ENCODE peak calls at places on chromosomes 2 and 18, in six cellular contexts. V is HepG2, K is H1, X is K562, B is GM12891, O is GM12878. C is an unnamed sample.

GRCh38 chr18:55420665-55420964 is 167.4 kb downstream of the TCF4 start:
- DNase-seq in X (no peak), V (no peak), B (no peak), K (no peak), O (no peak), C (no peak)

GRCh38 chr2:176284451-176285049 is 15.3 kb downstream of the MTX2 start:
- DNase-seq in V (no peak), K (no peak), B (no peak), X (no peak), O (no peak), C (no peak)

GRCh38 chr2:18435425-18436037 is 124.9 kb downstream of the RDH14 start:
- DNase-seq in V (peak), O (no peak), X (peak), K (peak), B (peak), C (no peak)

GRCh38 chr2:109171444-109172334 is 42.7 kb downstream of the SH3RF3 start:
- DNase-seq in V (no peak), K (no peak), B (no peak), O (no peak), X (no peak), C (no peak)

GRCh38 chr2:168687314-168687713 is 115.1 kb upstream of the NOSTRIN start:
- DNase-seq in O (no peak), B (no peak), V (no peak), K (no peak), X (no peak), C (no peak)

GRCh38 chr18:50695431-50696176 is 124.2 kb downstream of the MRO start:
- DNase-seq in X (no peak), B (no peak), V (no peak), K (no peak), O (no peak), C (no peak)

GRCh38 chr2:64857581-64858471 is 131.4 kb upstream of the SLC1A4 start:
- DNase-seq in X (no peak), K (no peak), B (no peak), O (no peak), V (no peak), C (no peak)

GRCh38 chr2:152221870-152222269 is 46.3 kb upstream of the STAM2 start:
- DNase-seq in O (no peak), V (no peak), X (no peak), B (no peak), K (no peak), C (no peak)

GRCh38 chr2:120612471-120612870 is 123.2 kb upstream of the GLI2 start:
- DNase-seq in X (no peak), V (no peak), O (no peak), B (no peak), K (no peak), C (no peak)

GRCh38 chr2:239498981-239499633 is 98.3 kb upstream of the HDAC4 start:
- DNase-seq in V (no peak), X (no peak), O (no peak), B (no peak), K (no peak), C (no peak)

GRCh38 chr2:119228136-119228535 is 4.5 kb downstream of the STEAP3 start:
- DNase-seq in O (no peak), K (no peak), B (no peak), X (no peak), V (no peak), C (no peak)

GRCh38 chr2:128271186-128271890 is 47.3 kb downstream of the HS6ST1 start:
- DNase-seq in K (no peak), B (no peak), X (no peak), O (no peak), V (no peak), C (no peak)

GRCh38 chr18:12827588-12827987 is 56.4 kb downstream of the PTPN2 start:
- DNase-seq in K (no peak), V (no peak), O (no peak), B (no peak), X (no peak), C (no peak)

GRCh38 chr18:5276947-5277346 is 18.6 kb downstream of the ZBTB14 start:
- DNase-seq in B (no peak), O (no peak), K (no peak), V (no peak), X (no peak), C (no peak)

GRCh38 chr2:24832991-24833671 is 39.9 kb downstream of the CENPO start:
- DNase-seq in V (no peak), X (no peak), O (no peak), K (no peak), B (no peak), C (no peak)

GRCh38 chr18:4455113-4455811 is at the start of gene DLGAP1:
- DNase-seq in X (no peak), K (no peak), B (no peak), O (no peak), V (peak), C (no peak)

GRCh38 chr2:238254095-238254494 is 14.3 kb upstream of the HES6 start:
- DNase-seq in V (no peak), O (no peak), B (no peak), K (no peak), X (no peak), C (no peak)

GRCh38 chr18:4450065-4450676 is 4.9 kb downstream of the DLGAP1 start:
- DNase-seq in X (no peak), B (no peak), V (no peak), K (no peak), O (no peak), C (no peak)

GRCh38 chr2:174012347-174013309 is 47.5 kb upstream of the SP3 start:
- DNase-seq in B (peak), X (peak), K (peak), O (no peak), V (no peak), C (peak)

GRCh38 chr2:110903548-110903947 is 171.2 kb downstream of the ACOXL start:
- DNase-seq in V (no peak), K (no peak), B (no peak), X (no peak), O (no peak), C (no peak)

GRCh38 chr18:4004176-4004829 is 450.8 kb downstream of the DLGAP1 start:
- DNase-seq in O (no peak), B (no peak), V (no peak), K (no peak), X (no peak), C (no peak)

GRCh38 chr2:11722249-11723060 is 24.0 kb upstream of the LPIN1 start:
- DNase-seq in K (no peak), X (no peak), B (no peak), O (no peak), V (no peak), C (no peak)

GRCh38 chr2:107635883-107636282 is 190.8 kb upstream of the RGPD4 start:
- DNase-seq in O (no peak), X (no peak), V (no peak), K (no peak), B (no peak), C (no peak)

GRCh38 chr2:237752761-237753165 is 45.8 kb upstream of the RBM44 start:
- DNase-seq in K (no peak), B (peak), V (no peak), O (peak), X (no peak), C (peak)

GRCh38 chr2:176650101-176650500 is 380.9 kb downstream of the MTX2 start:
- DNase-seq in V (no peak), X (no peak), K (no peak), B (no peak), O (no peak), C (no peak)

GRCh38 chr18:55228707-55229106 is 269.4 kb upstream of the CCDC68 start:
- DNase-seq in O (no peak), V (no peak), X (no peak), K (no peak), B (no peak), C (no peak)

GRCh38 chr2:11708106-11708505 is 38.1 kb upstream of the NTSR2 start:
- DNase-seq in O (no peak), X (no peak), V (no peak), B (no peak), K (no peak), C (no peak)

DNA sequence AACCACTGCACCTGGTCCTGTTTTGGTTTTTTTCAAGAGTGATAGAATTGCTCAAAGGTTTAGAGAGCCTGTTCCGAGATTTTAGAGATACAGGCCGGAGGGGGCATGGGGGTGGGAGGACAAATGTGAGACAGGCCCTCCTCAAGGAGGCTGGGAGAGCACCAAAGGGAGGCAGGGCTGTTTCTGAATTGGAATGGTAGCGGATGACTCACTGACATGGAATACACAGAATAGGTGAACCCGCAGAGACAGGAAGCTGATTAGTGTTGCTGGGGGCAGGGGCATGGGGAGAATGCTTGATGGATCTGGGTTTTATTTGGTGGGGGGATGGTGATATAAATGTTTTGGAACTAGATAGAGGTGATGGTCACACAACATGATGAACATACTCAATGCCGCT is 111.0 kb upstream of the MGAT5 start:
- DNase-seq in K (no peak), V (no peak), B (no peak), O (no peak), X (no peak), C (no peak)
- TF ChIP-seq TAF1 in K (no peak), V (no peak), B (no peak), O (no peak), X (no peak), C (no peak)

GRCh38 chr2:36553690-36554089 is 44.3 kb downstream of the FEZ2 start:
- DNase-seq in K (no peak), X (no peak), B (no peak), O (no peak), V (no peak), C (no peak)
- TF ChIP-seq POLR2A in K (no peak), X (no peak), B (no peak), O (no peak), V (no peak), C (no peak)

DNA sequence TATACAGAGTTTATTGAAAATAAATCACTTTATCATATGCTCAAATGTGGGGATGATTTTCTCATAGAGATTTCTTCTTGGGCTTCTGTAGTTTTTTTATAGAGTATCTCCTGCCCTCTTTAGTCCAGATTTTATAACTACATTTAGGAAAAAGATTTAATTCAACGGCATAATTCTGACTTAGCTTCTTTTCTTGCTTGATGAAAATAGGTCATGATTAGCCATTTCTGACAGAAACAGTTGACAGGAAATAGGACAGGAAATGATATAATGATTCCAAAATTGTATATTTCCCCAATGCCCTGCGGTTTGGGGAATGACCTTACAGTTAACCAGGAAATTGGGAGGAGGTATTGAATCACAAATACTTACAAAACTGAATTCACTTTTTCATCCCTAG is 1531.9 kb upstream of the ACVR2A start:
- DNase-seq in V (no peak), B (no peak), K (no peak), X (no peak), O (no peak), C (no peak)
- TF ChIP-seq TAF1 in V (no peak), B (no peak), K (no peak), X (no peak), O (no peak), C (no peak)

DNA sequence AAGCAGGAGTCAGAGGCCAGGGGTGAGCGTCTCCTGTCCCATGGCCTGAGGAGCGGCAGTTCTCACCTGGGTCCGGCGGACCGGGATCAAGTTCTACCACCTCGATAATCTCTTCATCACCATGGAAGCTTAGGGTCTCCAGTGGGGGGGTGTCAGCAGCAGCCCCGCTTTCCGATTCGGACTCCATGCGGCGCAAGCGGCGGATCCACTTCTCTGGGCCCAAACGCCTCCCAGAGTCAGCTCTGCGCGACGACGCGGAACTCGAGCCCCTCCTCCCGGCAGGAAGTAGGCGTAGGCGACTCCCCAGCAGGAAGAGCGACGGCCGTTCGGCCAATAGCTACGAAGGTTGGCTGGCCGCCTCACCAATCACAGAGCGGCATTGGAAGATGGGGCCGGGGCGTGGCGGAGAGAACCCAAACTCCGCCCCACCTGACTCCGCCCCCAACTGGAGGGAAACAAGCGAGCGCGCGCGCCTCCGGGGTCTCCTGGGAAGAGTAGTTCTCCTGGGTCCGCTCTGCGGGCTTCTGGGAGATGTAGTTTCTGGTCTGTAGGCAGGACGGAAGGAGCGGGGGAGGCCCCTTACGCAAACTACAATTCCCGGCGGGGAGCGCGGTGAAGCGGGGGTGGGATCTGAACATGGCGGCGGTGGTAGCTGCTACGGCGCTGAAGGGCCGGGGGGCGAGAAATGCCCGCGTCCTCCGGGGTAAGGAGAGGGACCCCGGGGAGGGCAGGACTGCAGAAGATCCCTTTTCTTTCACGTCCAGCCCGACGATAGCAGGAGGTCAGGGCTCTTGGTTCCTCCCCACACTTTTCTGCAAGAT is at the start of the genes AAMP and PNKD:
- DNase-seq in K (peak), X (peak), B (peak), O (peak), V (peak), C (peak)
- TF ChIP-seq POLR2A in K (peak), X (peak), B (peak), O (peak), V (peak), C (peak)

GRCh38 chr2:236505071-236505470 is 64.6 kb upstream of the ACKR3 start:
- DNase-seq in B (no peak), V (no peak), K (no peak), X (no peak), O (no peak), C (no peak)

GRCh38 chr2:236505648-236506047 is 64.0 kb upstream of the ACKR3 start:
- DNase-seq in O (no peak), X (no peak), K (no peak), B (no peak), V (no peak), C (no peak)

GRCh38 chr2:236501531-236501930 is 68.1 kb upstream of the ACKR3 start:
- DNase-seq in V (no peak), K (no peak), X (no peak), B (no peak), O (no peak), C (no peak)

GRCh38 chr2:236503100-236503499 is 66.5 kb upstream of the ACKR3 start:
- DNase-seq in B (no peak), O (no peak), X (no peak), K (no peak), V (no peak), C (no peak)

GRCh38 chr2:236503583-236503982 is 66.0 kb upstream of the ACKR3 start:
- DNase-seq in K (no peak), V (no peak), B (no peak), O (no peak), X (no peak), C (no peak)
- TF ChIP-seq TAF1 in K (no peak), V (no peak), B (no peak), O (no peak), X (no peak), C (no peak)

GRCh38 chr2:70553334-70553583 is 367 bp downstream of the TGFA start:
- DNase-seq in O (no peak), K (peak), X (no peak), V (peak), B (no peak), C (no peak)

GRCh38 chr2:70556608-70557007 is 3.0 kb upstream of the TGFA start:
- DNase-seq in X (no peak), O (no peak), B (no peak), V (no peak), K (no peak), C (no peak)

GRCh38 chr2:70553584-70554337 is at the start of gene TGFA:
- DNase-seq in O (no peak), B (peak), V (peak), X (peak), K (peak), C (peak)

GRCh38 chr2:70552501-70553333 is 909 bp downstream of the TGFA start:
- DNase-seq in O (no peak), B (no peak), V (no peak), K (peak), X (no peak), C (no peak)

DNA sequence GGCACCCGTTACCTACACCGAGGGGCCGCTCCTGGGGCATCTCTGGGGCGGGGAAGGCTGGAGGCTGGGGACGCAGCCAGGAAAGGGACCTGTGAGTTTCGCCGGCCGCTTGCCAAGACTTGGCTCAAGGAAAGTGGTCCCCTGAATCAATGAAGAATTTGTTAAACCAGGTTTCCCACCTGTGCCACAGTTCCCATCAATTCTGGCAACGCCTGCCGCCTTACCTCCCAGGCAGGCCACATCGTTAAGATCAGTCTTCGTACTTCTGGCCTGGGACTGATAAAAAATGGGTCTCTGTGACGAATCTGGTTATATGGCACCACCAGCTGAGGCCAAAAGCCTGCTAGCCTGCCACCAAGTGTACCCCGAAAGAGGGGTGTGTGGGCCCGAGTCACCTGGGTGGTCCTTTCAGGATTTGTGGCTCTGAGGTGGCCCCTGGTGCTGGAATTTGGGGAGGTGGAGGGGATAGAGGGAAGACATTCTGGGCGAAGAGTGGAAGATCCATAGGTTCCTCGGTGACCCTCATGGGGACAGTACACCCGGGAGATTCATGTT is 789 bp upstream of the TGFA start:
- DNase-seq in O (no peak), B (no peak), V (no peak), X (no peak), K (no peak), C (no peak)
- TF ChIP-seq POLR2A in O (no peak), B (no peak), V (no peak), X (no peak), K (no peak), C (no peak)

DNA sequence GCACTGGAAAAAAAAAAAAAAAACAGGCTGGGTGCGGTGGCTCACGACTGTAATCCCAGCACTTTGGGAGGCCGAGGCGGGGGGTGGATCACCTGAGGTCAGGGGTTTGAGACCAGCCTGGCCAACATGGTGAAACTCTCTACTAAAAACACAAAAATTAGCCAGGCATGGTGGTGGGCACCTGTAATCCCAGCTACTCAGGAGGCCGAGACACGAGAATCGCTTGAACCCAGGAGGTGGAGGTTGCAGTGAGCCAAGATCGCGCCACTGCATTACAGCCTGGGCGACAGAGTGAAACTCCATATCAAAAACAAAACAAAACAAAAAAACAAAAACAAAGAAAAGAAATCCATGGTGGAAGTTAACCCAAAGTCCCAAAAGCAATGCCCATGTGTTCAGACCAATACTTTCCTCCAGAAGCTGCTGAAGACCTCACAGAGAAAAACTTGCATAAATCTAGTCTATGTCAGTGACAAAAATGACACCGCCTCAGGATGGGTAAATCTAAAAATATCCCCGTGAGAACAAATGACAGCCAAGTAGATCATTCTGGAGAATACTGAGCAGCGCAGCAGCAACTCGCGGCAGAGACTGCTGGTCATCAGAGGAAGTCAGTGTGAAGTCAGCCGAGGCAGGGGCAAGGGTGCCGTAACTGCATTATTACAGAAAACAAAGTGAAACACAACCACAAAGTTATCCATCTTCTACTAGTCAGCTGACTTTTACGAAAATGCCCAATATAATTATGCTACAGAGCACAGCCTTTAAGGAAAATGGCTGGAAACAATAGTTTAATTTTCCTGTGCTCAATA is 41.0 kb downstream of the LPIN2 start:
- DNase-seq in B (no peak), V (no peak), X (no peak), O (peak), K (no peak), C (peak)
- TF ChIP-seq TAF1 in B (peak), V (no peak), X (no peak), O (peak), K (no peak), C (peak)

DNA sequence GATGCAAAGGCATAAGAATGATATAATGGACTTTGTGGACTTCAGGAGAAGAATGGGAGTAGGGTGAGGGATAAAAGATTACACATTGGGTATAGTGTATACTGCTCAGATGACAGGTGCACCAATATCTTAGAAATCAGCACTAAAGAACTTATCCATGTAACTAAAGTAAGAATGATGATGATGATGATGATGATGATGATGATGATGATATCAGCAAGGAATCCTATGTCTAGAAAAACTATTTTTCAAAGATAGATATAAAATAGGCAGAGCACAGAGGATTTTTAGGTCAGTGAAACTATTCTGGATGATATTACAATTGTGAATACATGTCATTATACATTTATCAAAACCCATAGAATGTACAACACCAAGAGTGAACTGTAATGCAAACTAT is 34.3 kb downstream of the NMS start:
- DNase-seq in B (no peak), K (no peak), O (no peak), V (no peak), X (no peak), C (no peak)
- TF ChIP-seq POLR2A in B (no peak), K (no peak), O (no peak), V (no peak), X (no peak), C (no peak)

C was measured in GM12892.